ENCODE peak calls at places on chromosomes 5 and 9, in five cellular contexts. One of them, this sample, is unnamed.

GRCh38 chr5:26641492-26641891 is 396.9 kb downstream of the CDH9 start:
- DNase-seq in HTR-8/SVneo: no peak
- DNase-seq in NT2/D1: no peak
- DNase-seq in T-helper 9 cell: no peak
- DNase-seq in COR-L47: no peak
- DNase-seq in this sample: no peak

GRCh38 chr9:69433426-69433825 is 108.4 kb downstream of the ENTREP1 start:
- DNase-seq in HTR-8/SVneo: no peak
- DNase-seq in NT2/D1: no peak
- DNase-seq in T-helper 9 cell: no peak
- DNase-seq in COR-L47: no peak
- DNase-seq in this sample: no peak

GRCh38 chr5:128536229-128536860 is 1.7 kb downstream of the FBN2 start:
- DNase-seq in HTR-8/SVneo: no peak
- DNase-seq in NT2/D1: no peak
- DNase-seq in T-helper 9 cell: no peak
- DNase-seq in COR-L47: no peak
- DNase-seq in this sample: no peak

GRCh38 chr9:133832836-133833235 is 94.7 kb upstream of the SARDH start:
- DNase-seq in HTR-8/SVneo: no peak
- DNase-seq in NT2/D1: no peak
- DNase-seq in T-helper 9 cell: no peak
- DNase-seq in COR-L47: no peak
- DNase-seq in this sample: no peak

GRCh38 chr9:11063263-11063662 is 450.5 kb upstream of the PTPRD start:
- DNase-seq in HTR-8/SVneo: no peak
- DNase-seq in NT2/D1: no peak
- DNase-seq in T-helper 9 cell: no peak
- DNase-seq in COR-L47: no peak
- DNase-seq in this sample: no peak

GRCh38 chr9:89243296-89244061 is 64.9 kb upstream of the SHC3 start:
- DNase-seq in HTR-8/SVneo: no peak
- DNase-seq in NT2/D1: no peak
- DNase-seq in T-helper 9 cell: no peak
- DNase-seq in COR-L47: peak; percentile 35
- DNase-seq in this sample: no peak

GRCh38 chr5:39520232-39520572 is 95.4 kb upstream of the DAB2 start:
- DNase-seq in HTR-8/SVneo: peak; percentile 70
- DNase-seq in NT2/D1: no peak
- DNase-seq in T-helper 9 cell: no peak
- DNase-seq in COR-L47: no peak
- DNase-seq in this sample: no peak

GRCh38 chr5:168946363-168946762 is 354.6 kb downstream of the SLIT3 start:
- DNase-seq in HTR-8/SVneo: no peak
- DNase-seq in NT2/D1: no peak
- DNase-seq in T-helper 9 cell: no peak
- DNase-seq in COR-L47: no peak
- DNase-seq in this sample: no peak

GRCh38 chr9:31700252-31701045 is 684.0 kb upstream of the ACO1 start:
- DNase-seq in HTR-8/SVneo: no peak
- DNase-seq in NT2/D1: no peak
- DNase-seq in T-helper 9 cell: no peak
- DNase-seq in COR-L47: no peak
- DNase-seq in this sample: no peak

GRCh38 chr5:43514471-43514815 is 505 bp downstream of the C5orf34 start:
- DNase-seq in HTR-8/SVneo: peak; percentile 60
- DNase-seq in NT2/D1: peak; percentile 6
- DNase-seq in T-helper 9 cell: no peak
- DNase-seq in COR-L47: no peak
- DNase-seq in this sample: no peak

GRCh38 chr9:131411719-131412681 is 18.1 kb downstream of the PRRC2B start:
- DNase-seq in HTR-8/SVneo: no peak
- DNase-seq in NT2/D1: no peak
- DNase-seq in T-helper 9 cell: no peak
- DNase-seq in COR-L47: no peak
- DNase-seq in this sample: no peak

GRCh38 chr5:81208904-81209303 is 24.2 kb upstream of the CKMT2 start:
- DNase-seq in HTR-8/SVneo: no peak
- DNase-seq in NT2/D1: no peak
- DNase-seq in T-helper 9 cell: no peak
- DNase-seq in COR-L47: no peak
- DNase-seq in this sample: no peak

GRCh38 chr5:6728011-6728794 is 15.0 kb downstream of the TENT4A start:
- DNase-seq in HTR-8/SVneo: no peak
- DNase-seq in NT2/D1: no peak
- DNase-seq in T-helper 9 cell: no peak
- DNase-seq in COR-L47: no peak
- DNase-seq in this sample: no peak

GRCh38 chr9:35603986-35604577 is 980 bp upstream of the TESK1 start:
- DNase-seq in HTR-8/SVneo: peak; percentile 92
- DNase-seq in NT2/D1: peak; percentile 99
- DNase-seq in T-helper 9 cell: peak; percentile 98
- DNase-seq in COR-L47: peak; percentile 100
- DNase-seq in this sample: peak; percentile 99

GRCh38 chr9:13450723-13451122 is 171.2 kb upstream of the MPDZ start:
- DNase-seq in HTR-8/SVneo: no peak
- DNase-seq in NT2/D1: no peak
- DNase-seq in T-helper 9 cell: no peak
- DNase-seq in COR-L47: peak; percentile 84
- DNase-seq in this sample: no peak

GRCh38 chr9:99299214-99300102 is 77.4 kb downstream of the SEC61B start:
- DNase-seq in HTR-8/SVneo: peak; percentile 26
- DNase-seq in NT2/D1: no peak
- DNase-seq in T-helper 9 cell: no peak
- DNase-seq in COR-L47: no peak
- DNase-seq in this sample: no peak

GRCh38 chr5:3101561-3101960 is 350.1 kb upstream of the IRX2 start:
- DNase-seq in HTR-8/SVneo: no peak
- DNase-seq in NT2/D1: peak; percentile 76
- DNase-seq in T-helper 9 cell: no peak
- DNase-seq in COR-L47: no peak
- DNase-seq in this sample: no peak

GRCh38 chr5:131634666-131634995 is 398 bp downstream of the RAPGEF6 start:
- DNase-seq in HTR-8/SVneo: no peak
- DNase-seq in NT2/D1: peak; percentile 30
- DNase-seq in T-helper 9 cell: peak; percentile 56
- DNase-seq in COR-L47: peak; percentile 44
- DNase-seq in this sample: peak; percentile 40

This sample was measured in CD4-positive, alpha-beta T cell.